ENCODE peak calls at places on chromosome 20, in ten cellular contexts. One of them, this sample, is unnamed.

GRCh38 chr20:62063981-62064787 is 1.5 kb downstream of the TAF4 start:
- DNase-seq in AG08396: peak
- DNase-seq in foreskin fibroblast: no peak
- DNase-seq in HEK293T: no peak
- DNase-seq in effector CD4-positive, alpha-beta T cell: no peak
- DNase-seq in endothelial cell: peak
- DNase-seq in NCI-H1417: no peak
- DNase-seq in upper lobe of right lung: peak
- DNase-seq in type B pancreatic cell: no peak
- DNase-seq in stimulated activated CD4-positive, alpha-beta T cell treated with anti-CD3 and anti-CD28 coated beads, Interleukin-4, amount 100 ng/mL, for 48 hours: no peak
- DNase-seq in this sample: no peak

GRCh38 chr20:36575066-36575743 is 1.8 kb downstream of the TGIF2 start:
- DNase-seq in HEK293T: peak
- DNase-seq in stimulated activated CD4-positive, alpha-beta T cell treated with anti-CD3 and anti-CD28 coated beads, Interleukin-4, amount 100 ng/mL, for 48 hours: no peak
- DNase-seq in upper lobe of right lung: peak
- DNase-seq in effector CD4-positive, alpha-beta T cell: no peak
- DNase-seq in foreskin fibroblast: no peak
- DNase-seq in type B pancreatic cell: no peak
- DNase-seq in AG08396: peak
- DNase-seq in endothelial cell: peak
- DNase-seq in NCI-H1417: peak
- DNase-seq in this sample: no peak

GRCh38 chr20:8244637-8245036 is 112.6 kb downstream of the PLCB1 start:
- DNase-seq in HEK293T: no peak
- DNase-seq in type B pancreatic cell: no peak
- DNase-seq in AG08396: no peak
- DNase-seq in effector CD4-positive, alpha-beta T cell: no peak
- DNase-seq in upper lobe of right lung: no peak
- DNase-seq in foreskin fibroblast: peak
- DNase-seq in NCI-H1417: no peak
- DNase-seq in endothelial cell: no peak
- DNase-seq in stimulated activated CD4-positive, alpha-beta T cell treated with anti-CD3 and anti-CD28 coated beads, Interleukin-4, amount 100 ng/mL, for 48 hours: no peak
- DNase-seq in this sample: no peak

GRCh38 chr20:63574156-63574828 is at the start of gene HELZ2:
- DNase-seq in endothelial cell: peak
- DNase-seq in upper lobe of right lung: peak
- DNase-seq in AG08396: peak
- DNase-seq in effector CD4-positive, alpha-beta T cell: peak
- DNase-seq in type B pancreatic cell: no peak
- DNase-seq in foreskin fibroblast: peak
- DNase-seq in NCI-H1417: peak
- DNase-seq in stimulated activated CD4-positive, alpha-beta T cell treated with anti-CD3 and anti-CD28 coated beads, Interleukin-4, amount 100 ng/mL, for 48 hours: peak
- DNase-seq in HEK293T: peak
- DNase-seq in this sample: peak

GRCh38 chr20:16759161-16759523 is 11.0 kb downstream of the OTOR start:
- DNase-seq in AG08396: no peak
- DNase-seq in HEK293T: no peak
- DNase-seq in endothelial cell: no peak
- DNase-seq in upper lobe of right lung: no peak
- DNase-seq in type B pancreatic cell: no peak
- DNase-seq in effector CD4-positive, alpha-beta T cell: no peak
- DNase-seq in stimulated activated CD4-positive, alpha-beta T cell treated with anti-CD3 and anti-CD28 coated beads, Interleukin-4, amount 100 ng/mL, for 48 hours: no peak
- DNase-seq in NCI-H1417: no peak
- DNase-seq in foreskin fibroblast: no peak
- DNase-seq in this sample: no peak

GRCh38 chr20:40459299-40459698 is 229.7 kb downstream of the MAFB start:
- DNase-seq in type B pancreatic cell: no peak
- DNase-seq in endothelial cell: no peak
- DNase-seq in NCI-H1417: no peak
- DNase-seq in AG08396: no peak
- DNase-seq in stimulated activated CD4-positive, alpha-beta T cell treated with anti-CD3 and anti-CD28 coated beads, Interleukin-4, amount 100 ng/mL, for 48 hours: no peak
- DNase-seq in foreskin fibroblast: no peak
- DNase-seq in HEK293T: no peak
- DNase-seq in upper lobe of right lung: no peak
- DNase-seq in effector CD4-positive, alpha-beta T cell: no peak
- DNase-seq in this sample: no peak

GRCh38 chr20:25032065-25032477 is 25.9 kb downstream of the ACSS1 start:
- DNase-seq in HEK293T: no peak
- DNase-seq in foreskin fibroblast: no peak
- DNase-seq in endothelial cell: no peak
- DNase-seq in AG08396: no peak
- DNase-seq in upper lobe of right lung: no peak
- DNase-seq in effector CD4-positive, alpha-beta T cell: no peak
- DNase-seq in type B pancreatic cell: no peak
- DNase-seq in NCI-H1417: no peak
- DNase-seq in stimulated activated CD4-positive, alpha-beta T cell treated with anti-CD3 and anti-CD28 coated beads, Interleukin-4, amount 100 ng/mL, for 48 hours: no peak
- DNase-seq in this sample: no peak

GRCh38 chr20:38165966-38166706 is 1.1 kb upstream of the TGM2 start:
- DNase-seq in effector CD4-positive, alpha-beta T cell: no peak
- DNase-seq in NCI-H1417: no peak
- DNase-seq in HEK293T: no peak
- DNase-seq in upper lobe of right lung: peak
- DNase-seq in endothelial cell: no peak
- DNase-seq in stimulated activated CD4-positive, alpha-beta T cell treated with anti-CD3 and anti-CD28 coated beads, Interleukin-4, amount 100 ng/mL, for 48 hours: no peak
- DNase-seq in AG08396: no peak
- DNase-seq in foreskin fibroblast: no peak
- DNase-seq in type B pancreatic cell: no peak
- DNase-seq in this sample: no peak

GRCh38 chr20:45780159-45780558 is 11.5 kb downstream of the WFDC3 start:
- DNase-seq in foreskin fibroblast: no peak
- DNase-seq in NCI-H1417: no peak
- DNase-seq in stimulated activated CD4-positive, alpha-beta T cell treated with anti-CD3 and anti-CD28 coated beads, Interleukin-4, amount 100 ng/mL, for 48 hours: no peak
- DNase-seq in upper lobe of right lung: no peak
- DNase-seq in type B pancreatic cell: no peak
- DNase-seq in effector CD4-positive, alpha-beta T cell: no peak
- DNase-seq in AG08396: no peak
- DNase-seq in endothelial cell: no peak
- DNase-seq in HEK293T: no peak
- DNase-seq in this sample: no peak

GRCh38 chr20:14431568-14431967 is 94.2 kb upstream of the FLRT3 start:
- DNase-seq in foreskin fibroblast: no peak
- DNase-seq in NCI-H1417: no peak
- DNase-seq in type B pancreatic cell: no peak
- DNase-seq in stimulated activated CD4-positive, alpha-beta T cell treated with anti-CD3 and anti-CD28 coated beads, Interleukin-4, amount 100 ng/mL, for 48 hours: no peak
- DNase-seq in upper lobe of right lung: no peak
- DNase-seq in AG08396: no peak
- DNase-seq in effector CD4-positive, alpha-beta T cell: no peak
- DNase-seq in endothelial cell: no peak
- DNase-seq in HEK293T: no peak
- DNase-seq in this sample: no peak

GRCh38 chr20:28562510-28562898 is 2695.0 kb upstream of the DEFB115 start:
- DNase-seq in NCI-H1417: no peak
- DNase-seq in stimulated activated CD4-positive, alpha-beta T cell treated with anti-CD3 and anti-CD28 coated beads, Interleukin-4, amount 100 ng/mL, for 48 hours: no peak
- DNase-seq in foreskin fibroblast: peak
- DNase-seq in type B pancreatic cell: no peak
- DNase-seq in HEK293T: no peak
- DNase-seq in effector CD4-positive, alpha-beta T cell: no peak
- DNase-seq in endothelial cell: no peak
- DNase-seq in upper lobe of right lung: no peak
- DNase-seq in AG08396: peak
- DNase-seq in this sample: no peak

GRCh38 chr20:36541227-36542018 is at the start of gene MYL9:
- DNase-seq in stimulated activated CD4-positive, alpha-beta T cell treated with anti-CD3 and anti-CD28 coated beads, Interleukin-4, amount 100 ng/mL, for 48 hours: no peak
- DNase-seq in effector CD4-positive, alpha-beta T cell: no peak
- DNase-seq in type B pancreatic cell: no peak
- DNase-seq in foreskin fibroblast: peak
- DNase-seq in AG08396: peak
- DNase-seq in HEK293T: no peak
- DNase-seq in endothelial cell: peak
- DNase-seq in NCI-H1417: no peak
- DNase-seq in upper lobe of right lung: peak
- DNase-seq in this sample: no peak

GRCh38 chr20:58618694-58619540 is 32.2 kb upstream of the STX16 start:
- DNase-seq in upper lobe of right lung: no peak
- DNase-seq in type B pancreatic cell: no peak
- DNase-seq in AG08396: peak
- DNase-seq in endothelial cell: no peak
- DNase-seq in NCI-H1417: peak
- DNase-seq in stimulated activated CD4-positive, alpha-beta T cell treated with anti-CD3 and anti-CD28 coated beads, Interleukin-4, amount 100 ng/mL, for 48 hours: no peak
- DNase-seq in foreskin fibroblast: peak
- DNase-seq in HEK293T: no peak
- DNase-seq in effector CD4-positive, alpha-beta T cell: no peak
- DNase-seq in this sample: no peak

GRCh38 chr20:25223179-25223661 is 24.7 kb upstream of the PYGB start:
- DNase-seq in AG08396: peak
- DNase-seq in NCI-H1417: no peak
- DNase-seq in effector CD4-positive, alpha-beta T cell: no peak
- DNase-seq in endothelial cell: no peak
- DNase-seq in type B pancreatic cell: no peak
- DNase-seq in upper lobe of right lung: no peak
- DNase-seq in stimulated activated CD4-positive, alpha-beta T cell treated with anti-CD3 and anti-CD28 coated beads, Interleukin-4, amount 100 ng/mL, for 48 hours: peak
- DNase-seq in foreskin fibroblast: peak
- DNase-seq in HEK293T: peak
- DNase-seq in this sample: no peak

GRCh38 chr20:6714202-6714800 is 53.2 kb upstream of the BMP2 start:
- DNase-seq in stimulated activated CD4-positive, alpha-beta T cell treated with anti-CD3 and anti-CD28 coated beads, Interleukin-4, amount 100 ng/mL, for 48 hours: no peak
- DNase-seq in AG08396: no peak
- DNase-seq in HEK293T: no peak
- DNase-seq in endothelial cell: no peak
- DNase-seq in type B pancreatic cell: no peak
- DNase-seq in upper lobe of right lung: no peak
- DNase-seq in effector CD4-positive, alpha-beta T cell: no peak
- DNase-seq in foreskin fibroblast: no peak
- DNase-seq in NCI-H1417: peak
- DNase-seq in this sample: no peak

GRCh38 chr20:50310673-50311051 is 120.0 kb downstream of the CEBPB start:
- DNase-seq in type B pancreatic cell: no peak
- DNase-seq in foreskin fibroblast: no peak
- DNase-seq in AG08396: no peak
- DNase-seq in effector CD4-positive, alpha-beta T cell: no peak
- DNase-seq in stimulated activated CD4-positive, alpha-beta T cell treated with anti-CD3 and anti-CD28 coated beads, Interleukin-4, amount 100 ng/mL, for 48 hours: no peak
- DNase-seq in endothelial cell: no peak
- DNase-seq in HEK293T: no peak
- DNase-seq in upper lobe of right lung: peak
- DNase-seq in NCI-H1417: no peak
- DNase-seq in this sample: no peak

GRCh38 chr20:8060977-8061376 is 41.4 kb upstream of the TMX4 start:
- DNase-seq in upper lobe of right lung: no peak
- DNase-seq in effector CD4-positive, alpha-beta T cell: no peak
- DNase-seq in stimulated activated CD4-positive, alpha-beta T cell treated with anti-CD3 and anti-CD28 coated beads, Interleukin-4, amount 100 ng/mL, for 48 hours: no peak
- DNase-seq in type B pancreatic cell: no peak
- DNase-seq in endothelial cell: no peak
- DNase-seq in HEK293T: no peak
- DNase-seq in NCI-H1417: peak
- DNase-seq in AG08396: no peak
- DNase-seq in foreskin fibroblast: no peak
- DNase-seq in this sample: no peak

GRCh38 chr20:48866936-48867335 is 39.1 kb upstream of the PREX1 start:
- DNase-seq in NCI-H1417: no peak
- DNase-seq in stimulated activated CD4-positive, alpha-beta T cell treated with anti-CD3 and anti-CD28 coated beads, Interleukin-4, amount 100 ng/mL, for 48 hours: no peak
- DNase-seq in endothelial cell: no peak
- DNase-seq in foreskin fibroblast: no peak
- DNase-seq in AG08396: no peak
- DNase-seq in upper lobe of right lung: no peak
- DNase-seq in effector CD4-positive, alpha-beta T cell: no peak
- DNase-seq in type B pancreatic cell: no peak
- DNase-seq in HEK293T: no peak
- DNase-seq in this sample: no peak

This sample was measured in effector memory CD8-positive, alpha-beta T cell.